ENCODE peak calls at places on chromosomes 4 and X, in six cellular contexts. One of them, this sample, is unnamed.
A peak's percentile ranks its signal among the peaks of the same experiment; 100 is the strongest.

GRCh38 chr4:130393246-130394041 is 1297.5 kb downstream of the C4orf33 start:
- DNase-seq in IMR-90: peak; percentile 60
- DNase-seq in H9: no peak
- DNase-seq in mesendoderm: no peak
- DNase-seq in neuronal stem cell: no peak
- DNase-seq in trophoblast cell: no peak
- DNase-seq in this sample: peak; percentile 1

GRCh38 chrX:106862972-106863688 is 40.0 kb downstream of the RIPPLY1 start:
- DNase-seq in mesendoderm: peak; percentile 56
- DNase-seq in trophoblast cell: peak; percentile 2
- DNase-seq in H9: peak; percentile 71
- DNase-seq in IMR-90: peak; percentile 2
- DNase-seq in neuronal stem cell: peak; percentile 1
- DNase-seq in this sample: no peak

GRCh38 chr4:69832326-69833030 is 27.5 kb downstream of the SULT1E1 start:
- DNase-seq in neuronal stem cell: no peak
- DNase-seq in H9: no peak
- DNase-seq in trophoblast cell: no peak
- DNase-seq in mesendoderm: peak; percentile 77
- DNase-seq in IMR-90: no peak
- DNase-seq in this sample: no peak

GRCh38 chrX:16196829-16197228 is 29.5 kb downstream of the MAGEB17 start:
- DNase-seq in H9: no peak
- DNase-seq in IMR-90: no peak
- DNase-seq in mesendoderm: peak; percentile 44
- DNase-seq in neuronal stem cell: no peak
- DNase-seq in trophoblast cell: no peak
- DNase-seq in this sample: no peak

GRCh38 chr4:169815606-169816005 is 57.9 kb upstream of the HPF1 start:
- DNase-seq in H9: no peak
- DNase-seq in mesendoderm: no peak
- DNase-seq in IMR-90: peak; percentile 13
- DNase-seq in neuronal stem cell: no peak
- DNase-seq in trophoblast cell: no peak
- DNase-seq in this sample: no peak

GRCh38 chr4:147769386-147769785 is 37.5 kb downstream of the ARHGAP10 start:
- DNase-seq in IMR-90: no peak
- DNase-seq in H9: no peak
- DNase-seq in trophoblast cell: no peak
- DNase-seq in mesendoderm: no peak
- DNase-seq in neuronal stem cell: no peak
- DNase-seq in this sample: no peak

GRCh38 chr4:112082954-112083586 is 62.2 kb upstream of the FAM241A start:
- DNase-seq in IMR-90: peak; percentile 82
- DNase-seq in neuronal stem cell: no peak
- DNase-seq in trophoblast cell: no peak
- DNase-seq in mesendoderm: no peak
- DNase-seq in H9: no peak
- DNase-seq in this sample: peak; percentile 66

GRCh38 chr4:101191302-101192098 is 155.8 kb downstream of the PPP3CA start:
- DNase-seq in trophoblast cell: no peak
- DNase-seq in mesendoderm: peak; percentile 73
- DNase-seq in H9: peak; percentile 61
- DNase-seq in neuronal stem cell: no peak
- DNase-seq in IMR-90: peak; percentile 92
- DNase-seq in this sample: peak; percentile 92

GRCh38 chr4:1490011-1490905 is 84.0 kb upstream of the NKX1-1 start:
- DNase-seq in H9: no peak
- DNase-seq in trophoblast cell: no peak
- DNase-seq in IMR-90: no peak
- DNase-seq in mesendoderm: no peak
- DNase-seq in neuronal stem cell: no peak
- DNase-seq in this sample: no peak

GRCh38 chr4:41538887-41539498 is 1.0 kb downstream of the LIMCH1 start:
- DNase-seq in trophoblast cell: peak; percentile 66
- DNase-seq in IMR-90: no peak
- DNase-seq in mesendoderm: no peak
- DNase-seq in H9: peak; percentile 37
- DNase-seq in neuronal stem cell: no peak
- DNase-seq in this sample: no peak

GRCh38 chrX:77442728-77443127 is 4.5 kb upstream of the FGF16 start:
- DNase-seq in mesendoderm: no peak
- DNase-seq in IMR-90: peak; percentile 81
- DNase-seq in neuronal stem cell: no peak
- DNase-seq in trophoblast cell: peak; percentile 10
- DNase-seq in H9: no peak
- DNase-seq in this sample: peak; percentile 63

GRCh38 chrX:147920161-147920666 is 8.5 kb downstream of the FMR1 start:
- DNase-seq in trophoblast cell: peak; percentile 43
- DNase-seq in H9: no peak
- DNase-seq in IMR-90: no peak
- DNase-seq in neuronal stem cell: no peak
- DNase-seq in mesendoderm: peak; percentile 34
- DNase-seq in this sample: no peak

GRCh38 chr4:185134176-185134869 is 8.7 kb upstream of the SLC25A4 start:
- DNase-seq in trophoblast cell: no peak
- DNase-seq in IMR-90: peak; percentile 61
- DNase-seq in H9: no peak
- DNase-seq in neuronal stem cell: no peak
- DNase-seq in mesendoderm: peak; percentile 61
- DNase-seq in this sample: peak; percentile 59

GRCh38 chr4:77818667-77819408 is at the start of gene CNOT6L:
- DNase-seq in trophoblast cell: peak; percentile 94
- DNase-seq in H9: peak; percentile 54
- DNase-seq in mesendoderm: peak; percentile 53
- DNase-seq in neuronal stem cell: peak; percentile 65
- DNase-seq in IMR-90: peak; percentile 73
- DNase-seq in this sample: peak; percentile 80

GRCh38 chrX:154980330-154981115 is 42.0 kb downstream of the F8 start:
- DNase-seq in trophoblast cell: peak; percentile 56
- DNase-seq in mesendoderm: peak; percentile 67
- DNase-seq in neuronal stem cell: peak; percentile 41
- DNase-seq in H9: peak; percentile 70
- DNase-seq in IMR-90: peak; percentile 49
- DNase-seq in this sample: peak; percentile 68

GRCh38 chr4:185122681-185123345 is 20.3 kb upstream of the SLC25A4 start:
- DNase-seq in neuronal stem cell: no peak
- DNase-seq in mesendoderm: no peak
- DNase-seq in H9: no peak
- DNase-seq in trophoblast cell: no peak
- DNase-seq in IMR-90: no peak
- DNase-seq in this sample: peak; percentile 61

GRCh38 chr4:956531-957230 is 16.7 kb downstream of the DGKQ start:
- DNase-seq in trophoblast cell: no peak
- DNase-seq in H9: no peak
- DNase-seq in mesendoderm: no peak
- DNase-seq in IMR-90: no peak
- DNase-seq in neuronal stem cell: no peak
- DNase-seq in this sample: no peak

GRCh38 chr4:168737441-168738176 is 240.8 kb downstream of the PALLD start:
- DNase-seq in mesendoderm: no peak
- DNase-seq in neuronal stem cell: no peak
- DNase-seq in H9: no peak
- DNase-seq in IMR-90: peak; percentile 73
- DNase-seq in trophoblast cell: peak; percentile 80
- DNase-seq in this sample: peak; percentile 62

GRCh38 chr4:138948918-138949317 is 66.7 kb upstream of the NOCT start:
- DNase-seq in H9: no peak
- DNase-seq in IMR-90: no peak
- DNase-seq in trophoblast cell: peak; percentile 93
- DNase-seq in mesendoderm: peak; percentile 61
- DNase-seq in neuronal stem cell: no peak
- DNase-seq in this sample: peak; percentile 44

GRCh38 chr4:9997881-9998280 is 23.4 kb downstream of the SLC2A9 start:
- DNase-seq in mesendoderm: no peak
- DNase-seq in trophoblast cell: no peak
- DNase-seq in H9: no peak
- DNase-seq in IMR-90: no peak
- DNase-seq in neuronal stem cell: no peak
- DNase-seq in this sample: no peak

GRCh38 chr4:115234405-115235093 is 121.1 kb upstream of the NDST4 start:
- DNase-seq in IMR-90: no peak
- DNase-seq in neuronal stem cell: no peak
- DNase-seq in H9: peak; percentile 25
- DNase-seq in mesendoderm: peak; percentile 92
- DNase-seq in trophoblast cell: peak; percentile 19
- DNase-seq in this sample: peak; percentile 39

GRCh38 chr4:56648245-56649151 is 32.6 kb downstream of the HOPX start:
- DNase-seq in neuronal stem cell: no peak
- DNase-seq in mesendoderm: no peak
- DNase-seq in H9: no peak
- DNase-seq in trophoblast cell: no peak
- DNase-seq in IMR-90: no peak
- DNase-seq in this sample: no peak

GRCh38 chrX:69226459-69227158 is 61.4 kb upstream of the PJA1 start:
- DNase-seq in trophoblast cell: no peak
- DNase-seq in H9: no peak
- DNase-seq in mesendoderm: no peak
- DNase-seq in IMR-90: no peak
- DNase-seq in neuronal stem cell: no peak
- DNase-seq in this sample: no peak

GRCh38 chrX:39654952-39655351 is 442.8 kb downstream of the BCOR start:
- DNase-seq in IMR-90: no peak
- DNase-seq in H9: no peak
- DNase-seq in trophoblast cell: no peak
- DNase-seq in mesendoderm: no peak
- DNase-seq in neuronal stem cell: no peak
- DNase-seq in this sample: no peak
- H2BK120ac ChIP-seq in IMR-90: no peak overlapping the region
- H2BK120ac ChIP-seq in H9: no peak overlapping the region
- H2BK120ac ChIP-seq in trophoblast cell: no peak overlapping the region
- H2BK120ac ChIP-seq in mesendoderm: no peak overlapping the region
- H2BK120ac ChIP-seq in neuronal stem cell: no peak overlapping the region
- H2BK120ac ChIP-seq in this sample: no peak overlapping the region

GRCh38 chr4:153440475-153440874 is 25.7 kb upstream of the TMEM131L start:
- DNase-seq in neuronal stem cell: no peak
- DNase-seq in IMR-90: no peak
- DNase-seq in mesendoderm: no peak
- DNase-seq in H9: no peak
- DNase-seq in trophoblast cell: no peak
- DNase-seq in this sample: no peak

GRCh38 chr4:153439831-153440230 is 26.3 kb upstream of the TMEM131L start:
- DNase-seq in IMR-90: no peak
- DNase-seq in H9: no peak
- DNase-seq in trophoblast cell: no peak
- DNase-seq in neuronal stem cell: no peak
- DNase-seq in mesendoderm: no peak
- DNase-seq in this sample: no peak

GRCh38 chr4:153433753-153434105 is 32.4 kb upstream of the TMEM131L start:
- DNase-seq in trophoblast cell: no peak
- DNase-seq in neuronal stem cell: no peak
- DNase-seq in IMR-90: no peak
- DNase-seq in mesendoderm: peak; percentile 9
- DNase-seq in H9: no peak
- DNase-seq in this sample: no peak

GRCh38 chr4:153434190-153434589 is 32.0 kb upstream of the TMEM131L start:
- DNase-seq in IMR-90: no peak
- DNase-seq in H9: no peak
- DNase-seq in neuronal stem cell: no peak
- DNase-seq in mesendoderm: no peak
- DNase-seq in trophoblast cell: no peak
- DNase-seq in this sample: no peak

DNA sequence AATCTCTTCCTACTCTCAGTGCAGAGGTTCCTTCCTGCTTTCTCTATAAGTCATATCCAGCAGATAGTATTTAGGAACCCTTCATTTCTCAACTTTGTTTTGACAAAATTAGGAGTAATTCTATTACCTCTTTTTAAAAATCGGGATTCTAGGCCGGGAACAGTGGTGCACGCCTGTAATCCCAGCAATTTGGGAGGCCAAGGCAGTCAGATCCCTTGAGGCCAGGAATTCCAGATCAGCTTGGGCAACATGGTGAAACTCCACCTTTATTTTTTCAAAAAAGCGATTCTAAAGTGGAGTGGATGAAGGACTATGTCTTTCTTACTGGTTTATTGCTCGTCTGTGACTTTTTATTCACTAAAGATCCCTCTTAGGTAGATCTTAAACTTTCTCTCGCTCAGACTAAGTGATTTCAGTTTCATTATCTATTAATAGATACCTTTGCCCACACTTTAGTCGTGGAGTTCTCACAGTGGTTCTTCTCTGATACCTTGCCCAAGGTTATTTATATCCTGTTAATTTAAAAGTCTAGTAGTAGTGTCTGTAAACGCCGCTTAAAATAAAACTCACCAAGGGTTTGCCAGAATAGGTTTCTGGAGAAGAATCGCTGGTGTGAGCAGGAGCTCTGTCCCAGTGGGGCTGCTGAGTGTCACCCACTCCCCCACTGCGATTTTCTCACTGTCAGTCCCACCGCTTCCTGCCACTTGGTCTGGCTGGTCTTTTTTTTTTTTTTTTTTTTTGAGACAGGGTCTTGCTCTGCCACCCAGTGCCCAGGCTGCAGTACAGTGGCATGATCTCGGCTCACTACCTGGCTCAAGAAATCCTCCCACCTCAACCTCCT is 27.0 kb upstream of the TMEM131L start:
- DNase-seq in IMR-90: no peak
- DNase-seq in mesendoderm: no peak
- DNase-seq in H9: no peak
- DNase-seq in neuronal stem cell: no peak
- DNase-seq in trophoblast cell: no peak
- DNase-seq in this sample: no peak
- H2BK120ac ChIP-seq in IMR-90: no peak overlapping the region
- H2BK120ac ChIP-seq in mesendoderm: no peak overlapping the region
- H2BK120ac ChIP-seq in H9: no peak overlapping the region
- H2BK120ac ChIP-seq in neuronal stem cell: no peak overlapping the region
- H2BK120ac ChIP-seq in trophoblast cell: no peak overlapping the region
- H2BK120ac ChIP-seq in this sample: no peak overlapping the region

DNA sequence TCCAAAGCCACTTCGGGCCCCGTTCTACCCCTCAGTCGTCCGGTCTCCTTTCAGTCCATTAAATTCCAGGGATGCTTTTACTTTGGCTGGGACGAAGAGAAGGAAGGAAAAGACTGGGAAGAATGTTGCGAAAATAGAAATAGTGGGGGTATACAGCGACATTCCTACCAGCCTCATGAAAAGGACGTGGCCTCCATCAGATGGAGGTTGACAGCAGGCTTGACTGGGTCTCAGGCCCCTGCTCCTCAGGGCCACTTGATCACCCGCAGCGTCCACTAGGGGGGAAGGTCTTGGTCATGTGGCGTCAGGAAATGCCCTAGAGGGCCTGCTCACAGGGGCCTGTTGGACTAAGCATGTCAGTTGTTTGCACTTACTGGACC is 671 bp upstream of the ANKRD50 start:
- DNase-seq in trophoblast cell: peak; percentile 76
- DNase-seq in neuronal stem cell: no peak
- DNase-seq in H9: peak; percentile 72
- DNase-seq in mesendoderm: no peak
- DNase-seq in IMR-90: peak; percentile 79
- DNase-seq in this sample: peak; percentile 89
- H2BK120ac ChIP-seq in trophoblast cell: peak overlapping the region; percentile 84
- H2BK120ac ChIP-seq in neuronal stem cell: peak overlapping the region; percentile 81
- H2BK120ac ChIP-seq in H9: no peak overlapping the region
- H2BK120ac ChIP-seq in mesendoderm: no peak overlapping the region
- H2BK120ac ChIP-seq in IMR-90: peak overlapping the region; percentile 86
- H2BK120ac ChIP-seq in this sample: no peak overlapping the region

DNA sequence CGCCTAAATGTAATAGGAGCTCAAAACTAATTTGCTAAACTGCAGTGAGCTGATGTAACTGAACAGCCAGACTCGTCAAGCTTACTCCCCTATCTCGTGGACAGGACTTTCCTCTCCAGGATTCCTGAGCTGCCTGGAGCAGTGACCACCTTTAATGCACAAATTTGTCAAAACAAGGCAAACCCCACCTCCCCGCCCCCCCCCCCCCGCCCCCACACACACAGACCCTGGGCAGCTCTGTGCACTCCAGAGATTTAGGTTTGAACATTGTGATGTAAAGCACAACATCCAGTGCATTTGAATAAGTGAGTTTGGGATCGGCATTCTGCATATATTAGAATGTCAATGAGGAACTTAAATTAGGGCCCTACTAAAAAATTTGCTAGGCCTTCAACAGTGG is 77.7 kb upstream of the DHX15 start:
- DNase-seq in mesendoderm: no peak
- DNase-seq in neuronal stem cell: no peak
- DNase-seq in H9: peak; percentile 53
- DNase-seq in trophoblast cell: no peak
- DNase-seq in IMR-90: no peak
- DNase-seq in this sample: no peak
- H2BK120ac ChIP-seq in mesendoderm: no peak overlapping the region
- H2BK120ac ChIP-seq in neuronal stem cell: no peak overlapping the region
- H2BK120ac ChIP-seq in H9: no peak overlapping the region
- H2BK120ac ChIP-seq in trophoblast cell: no peak overlapping the region
- H2BK120ac ChIP-seq in IMR-90: no peak overlapping the region
- H2BK120ac ChIP-seq in this sample: no peak overlapping the region